ENCODE peak calls at places on chromosome 3, in six cellular contexts. L, N, R, B, S and A are unnamed samples.

GRCh38 chr3:138359549-138360271 is 11.3 kb downstream of the MRAS start:
- DNase-seq in L (peak), R (no peak), B (no peak), N (no peak), S (no peak), A (no peak)

GRCh38 chr3:162865466-162865865 is 1368.9 kb downstream of the OTOL1 start:
- DNase-seq in N (no peak), S (no peak), B (no peak), R (no peak), L (no peak), A (no peak)

GRCh38 chr3:52983828-52984227 is 62.0 kb downstream of the SFMBT1 start:
- DNase-seq in L (no peak), N (no peak), B (no peak), R (no peak), S (no peak), A (no peak)

GRCh38 chr3:119819806-119820205 is 37.9 kb downstream of the NR1I2 start:
- DNase-seq in S (no peak), N (no peak), L (no peak), B (no peak), R (no peak), A (no peak)

GRCh38 chr3:72625616-72626337 is 222.5 kb downstream of the SHQ1 start:
- DNase-seq in R (no peak), L (peak), B (no peak), N (no peak), S (no peak), A (no peak)

GRCh38 chr3:149245738-149246451 is 24.3 kb upstream of the CP start:
- DNase-seq in L (peak), N (peak), S (no peak), B (no peak), R (no peak), A (no peak)

GRCh38 chr3:167740961-167741587 is 5.6 kb downstream of the SERPINI1 start:
- DNase-seq in R (no peak), S (no peak), B (no peak), L (peak), N (no peak), A (no peak)

GRCh38 chr3:12591997-12592715 is 35.3 kb downstream of the MKRN2 start:
- DNase-seq in B (no peak), N (no peak), R (no peak), S (no peak), L (no peak), A (no peak)

GRCh38 chr3:100002599-100003350 is 111.5 kb downstream of the FILIP1L start:
- DNase-seq in B (no peak), R (no peak), S (no peak), L (peak), N (no peak), A (no peak)

GRCh38 chr3:15976524-15976923 is 178.7 kb upstream of the ANKRD28 start:
- DNase-seq in N (no peak), S (no peak), R (no peak), L (no peak), B (no peak), A (no peak)

GRCh38 chr3:43223670-43224364 is 62.5 kb upstream of the SNRK start:
- DNase-seq in S (no peak), B (no peak), N (no peak), R (no peak), L (no peak), A (no peak)

GRCh38 chr3:31979006-31979697 is 1.9 kb downstream of the OSBPL10 start:
- DNase-seq in S (no peak), R (no peak), N (peak), B (no peak), L (no peak), A (no peak)

GRCh38 chr3:108283989-108284388 is 12.4 kb upstream of the HHLA2 start:
- DNase-seq in R (no peak), S (no peak), L (no peak), B (no peak), N (no peak), A (no peak)

GRCh38 chr3:65439641-65440040 is 599.1 kb downstream of the MAGI1 start:
- DNase-seq in N (no peak), B (no peak), L (peak), R (peak), S (peak), A (no peak)

GRCh38 chr3:134666466-134666865 is 15.6 kb upstream of the KY start:
- DNase-seq in B (no peak), L (no peak), R (no peak), S (no peak), N (no peak), A (no peak)

GRCh38 chr3:134249935-134250716 is 533 bp downstream of the RYK start:
- DNase-seq in B (peak), S (peak), N (no peak), R (peak), L (peak), A (peak)

GRCh38 chr3:161770532-161771386 is 274.2 kb downstream of the OTOL1 start:
- DNase-seq in L (no peak), R (no peak), S (no peak), B (no peak), N (peak), A (no peak)

GRCh38 chr3:51703776-51704510 is 2.9 kb upstream of the GRM2 start:
- DNase-seq in R (no peak), S (no peak), B (no peak), L (no peak), N (no peak), A (no peak)

GRCh38 chr3:99945328-99945995 is 127.8 kb downstream of the CMSS1 start:
- DNase-seq in S (no peak), R (no peak), B (no peak), N (no peak), L (no peak), A (no peak)

GRCh38 chr3:195032106-195032759 is 238.7 kb downstream of the XXYLT1 start:
- DNase-seq in R (no peak), B (no peak), L (no peak), N (no peak), S (no peak), A (no peak)

GRCh38 chr3:169627073-169627472 is 36.4 kb downstream of the MECOM start:
- DNase-seq in N (no peak), R (no peak), S (no peak), B (no peak), L (no peak), A (no peak)

GRCh38 chr3:107988464-107989156 is 102.2 kb downstream of the CD47 start:
- DNase-seq in B (no peak), R (no peak), L (no peak), N (no peak), S (no peak), A (no peak)

GRCh38 chr3:171140246-171140645 is 113.7 kb upstream of the SLC2A2 start:
- DNase-seq in R (no peak), S (no peak), B (no peak), N (no peak), L (no peak), A (no peak)

GRCh38 chr3:108406661-108407206 is 103.7 kb downstream of the MYH15 start:
- DNase-seq in S (no peak), B (no peak), L (peak), R (peak), N (peak), A (no peak)

GRCh38 chr3:14988988-14989394 is 41.6 kb downstream of the NR2C2 start:
- DNase-seq in S (no peak), N (peak), B (peak), L (peak), R (peak), A (peak)

GRCh38 chr3:136932978-136933812 is 24.6 kb upstream of the IL20RB start:
- DNase-seq in B (no peak), R (no peak), S (no peak), L (no peak), N (no peak), A (no peak)
- TF ChIP-seq POLR2AphosphoS5 in B (no peak), R (no peak), S (no peak), L (no peak), N (no peak), A (no peak)

DNA sequence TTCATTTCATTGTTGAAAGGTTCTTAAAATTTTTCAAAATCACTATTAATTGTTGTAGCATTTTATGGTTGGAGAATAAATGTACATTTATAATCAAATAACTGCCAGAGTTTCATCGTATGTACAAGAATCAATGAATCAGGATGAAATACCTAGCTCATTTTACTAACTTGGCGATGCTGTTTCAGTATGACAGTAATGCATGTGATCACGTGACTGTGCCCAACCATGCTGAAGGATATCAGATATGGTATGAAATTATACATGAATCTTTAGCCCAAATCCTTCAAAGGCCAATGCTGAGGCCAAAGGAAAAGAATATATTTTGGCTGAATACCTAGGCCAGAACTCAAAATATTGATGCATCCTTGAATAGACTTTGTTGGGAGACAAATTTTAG is 288.3 kb upstream of the TGFBR2 start:
- DNase-seq in L (no peak), S (no peak), B (no peak), R (no peak), N (no peak), A (no peak)
- TF ChIP-seq POLR2A in L (no peak), S (no peak), B (no peak), R (no peak), N (no peak), A (no peak)

GRCh38 chr3:48594431-48595049 is 589 bp downstream of the COL7A1 start:
- DNase-seq in R (no peak), L (no peak), S (peak), N (no peak), B (no peak), A (no peak)
- TF ChIP-seq TAF1 in R (no peak), L (no peak), S (no peak), N (no peak), B (no peak), A (no peak)

GRCh38 chr3:42051384-42052131 is 39.6 kb upstream of the TRAK1 start:
- DNase-seq in R (no peak), S (no peak), B (no peak), N (no peak), L (no peak), A (no peak)

GRCh38 chr3:42052132-42052866 is 38.9 kb upstream of the TRAK1 start:
- DNase-seq in B (no peak), R (no peak), N (no peak), L (no peak), S (no peak), A (no peak)

GRCh38 chr3:42055291-42055690 is 35.9 kb upstream of the TRAK1 start:
- DNase-seq in L (peak), N (no peak), B (no peak), R (no peak), S (no peak), A (no peak)

GRCh38 chr3:42052867-42053351 is 38.2 kb upstream of the TRAK1 start:
- DNase-seq in S (no peak), L (peak), R (no peak), N (no peak), B (no peak), A (no peak)

DNA sequence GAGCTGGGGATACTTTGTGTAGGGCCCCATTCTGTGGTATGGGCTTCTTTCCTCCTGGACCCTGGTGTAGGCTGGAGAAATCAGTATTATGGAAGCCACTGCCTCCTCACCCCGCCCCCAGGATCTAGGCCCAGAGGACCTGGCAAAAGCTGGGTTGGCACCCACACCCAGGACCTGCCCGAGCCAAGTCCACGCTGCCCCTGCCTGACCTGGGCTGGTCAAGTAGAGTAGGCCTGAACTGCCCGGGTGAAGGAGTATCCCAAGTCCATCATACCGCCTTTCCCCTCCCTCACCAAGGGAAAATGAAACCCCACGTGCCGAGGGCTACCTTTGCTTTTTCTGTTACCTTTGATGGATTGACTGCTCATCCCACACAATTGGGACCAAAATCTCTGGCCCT is 37.7 kb upstream of the TRAK1 start:
- DNase-seq in N (no peak), S (no peak), L (no peak), B (no peak), R (no peak), A (no peak)
- TF ChIP-seq POLR2AphosphoS5 in N (no peak), S (no peak), L (no peak), B (no peak), R (no peak), A (no peak)

GRCh38 chr3:157159037-157159761 is 748 bp downstream of the CCNL1 start:
- DNase-seq in N (no peak), B (no peak), R (no peak), S (peak), L (peak), A (peak)
- TF ChIP-seq POLR2A in N (no peak), B (no peak), R (no peak), S (peak), L (no peak), A (no peak)

DNA sequence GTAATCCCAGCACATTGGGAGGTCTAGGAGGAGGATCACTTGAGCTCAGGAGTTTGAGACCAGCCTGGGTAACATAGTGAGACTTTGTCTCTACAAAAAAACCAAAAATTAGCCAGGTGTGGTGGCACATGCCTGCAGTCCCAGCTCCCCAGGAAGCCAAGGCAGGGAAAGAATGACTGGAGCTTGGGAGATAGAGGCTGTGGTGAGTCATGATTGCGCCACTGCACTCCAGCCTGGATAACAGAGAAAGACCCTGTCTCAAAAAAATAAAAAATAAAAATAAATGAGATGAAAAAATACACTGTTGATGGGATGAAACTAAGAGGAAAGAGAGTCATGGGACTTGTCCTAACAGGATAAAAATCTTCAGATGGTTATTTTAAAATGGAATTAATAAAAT is 137.6 kb downstream of the IMPG2 start:
- DNase-seq in L (no peak), B (no peak), N (no peak), S (no peak), R (no peak), A (no peak)
- TF ChIP-seq TAF1 in L (no peak), B (no peak), N (no peak), S (no peak), R (no peak), A (no peak)

GRCh38 chr3:185796431-185797107 is 28.3 kb downstream of the IGF2BP2 start:
- DNase-seq in R (no peak), N (no peak), S (no peak), L (peak), B (no peak), A (no peak)
- TF ChIP-seq POLR2AphosphoS5 in R (no peak), N (no peak), S (no peak), L (no peak), B (no peak), A (no peak)